ENCODE peak calls at places on chromosomes 11 and 22, in four cellular contexts. N is H54, G is body of pancreas, I is breast epithelium. U is an unnamed sample.

GRCh38 chr11:45146072-45147016 is at the start of gene PRDM11:
- DNase-seq in N (peak; percentile 95), G (peak; percentile 77), I (peak; percentile 76), U (peak; percentile 76)

GRCh38 chr22:36442506-36443197 is 38.8 kb downstream of the TXN2 start:
- DNase-seq in N (no peak), G (no peak), I (no peak), U (no peak)

GRCh38 chr11:75338516-75339218 is 12.8 kb downstream of the ARRB1 start:
- DNase-seq in N (no peak), G (no peak), I (no peak), U (peak; percentile 73)

GRCh38 chr22:21632237-21632895 is at the start of gene CCDC116:
- DNase-seq in N (no peak), G (no peak), I (no peak), U (no peak)

GRCh38 chr11:2213384-2213842 is 41.8 kb upstream of the TH start:
- DNase-seq in N (no peak), G (no peak), I (peak; percentile 48), U (no peak)

GRCh38 chr11:116651098-116651756 is 121.6 kb downstream of the BUD13 start:
- DNase-seq in N (no peak), G (no peak), I (no peak), U (no peak)

GRCh38 chr11:1708716-1709115 is 11.7 kb downstream of the KRTAP5-6 start:
- DNase-seq in N (no peak), G (no peak), I (no peak), U (no peak)

GRCh38 chr11:62108971-62109391 is 14.8 kb upstream of the INCENP start:
- DNase-seq in N (no peak), G (no peak), I (no peak), U (no peak)

GRCh38 chr11:126862664-126863247 is 137.8 kb downstream of the KIRREL3 start:
- DNase-seq in N (no peak), G (no peak), I (no peak), U (no peak)

GRCh38 chr22:25282671-25283561 is 63.5 kb downstream of the CRYBB2 start:
- DNase-seq in N (no peak), G (no peak), I (no peak), U (no peak)

GRCh38 chr11:11657101-11657935 is 35.5 kb upstream of the GALNT18 start:
- DNase-seq in N (no peak), G (no peak), I (no peak), U (no peak)

GRCh38 chr11:111454561-111455192 is 57.5 kb downstream of the BTG4 start:
- DNase-seq in N (peak; percentile 49), G (no peak), I (no peak), U (peak; percentile 51)

GRCh38 chr11:61353109-61354067 is 8.3 kb downstream of the CYB561A3 start:
- DNase-seq in N (no peak), G (no peak), I (no peak), U (peak; percentile 35)

GRCh38 chr11:125410091-125410490 is 86.0 kb downstream of the FEZ1 start:
- DNase-seq in N (no peak), G (no peak), I (peak; percentile 48), U (no peak)

GRCh38 chr11:2991477-2992233 is 474 bp downstream of the NAP1L4 start:
- DNase-seq in N (peak; percentile 43), G (peak; percentile 41), I (no peak), U (peak; percentile 76)

GRCh38 chr11:76783294-76783900 is at the start of gene TSKU:
- DNase-seq in N (peak; percentile 44), G (no peak), I (no peak), U (peak; percentile 78)
- TF ChIP-seq POLR2A in N (peak; percentile 36), G (no peak), I (no peak), U (peak; percentile 38)

GRCh38 chr22:50245214-50246072 is 620 bp upstream of the TUBGCP6 start:
- DNase-seq in N (no peak), G (no peak), I (no peak), U (no peak)

GRCh38 chr22:50243704-50244419 is 961 bp downstream of the TUBGCP6 start:
- DNase-seq in N (no peak), G (no peak), I (no peak), U (peak; percentile 58)

GRCh38 chr22:50242406-50242949 is 2.3 kb downstream of the TUBGCP6 start:
- DNase-seq in N (no peak), G (no peak), I (no peak), U (no peak)

GRCh38 chr22:50246242-50247175 is 1.7 kb upstream of the TUBGCP6 start:
- DNase-seq in N (no peak), G (no peak), I (no peak), U (peak; percentile 28)

GRCh38 chr22:50244420-50245213 is at the start of gene TUBGCP6:
- DNase-seq in N (peak; percentile 86), G (peak; percentile 94), I (peak; percentile 93), U (peak; percentile 97)
- TF ChIP-seq POLR2A in N (peak; percentile 65), G (peak; percentile 90), I (peak; percentile 74), U (peak; percentile 86)

DNA sequence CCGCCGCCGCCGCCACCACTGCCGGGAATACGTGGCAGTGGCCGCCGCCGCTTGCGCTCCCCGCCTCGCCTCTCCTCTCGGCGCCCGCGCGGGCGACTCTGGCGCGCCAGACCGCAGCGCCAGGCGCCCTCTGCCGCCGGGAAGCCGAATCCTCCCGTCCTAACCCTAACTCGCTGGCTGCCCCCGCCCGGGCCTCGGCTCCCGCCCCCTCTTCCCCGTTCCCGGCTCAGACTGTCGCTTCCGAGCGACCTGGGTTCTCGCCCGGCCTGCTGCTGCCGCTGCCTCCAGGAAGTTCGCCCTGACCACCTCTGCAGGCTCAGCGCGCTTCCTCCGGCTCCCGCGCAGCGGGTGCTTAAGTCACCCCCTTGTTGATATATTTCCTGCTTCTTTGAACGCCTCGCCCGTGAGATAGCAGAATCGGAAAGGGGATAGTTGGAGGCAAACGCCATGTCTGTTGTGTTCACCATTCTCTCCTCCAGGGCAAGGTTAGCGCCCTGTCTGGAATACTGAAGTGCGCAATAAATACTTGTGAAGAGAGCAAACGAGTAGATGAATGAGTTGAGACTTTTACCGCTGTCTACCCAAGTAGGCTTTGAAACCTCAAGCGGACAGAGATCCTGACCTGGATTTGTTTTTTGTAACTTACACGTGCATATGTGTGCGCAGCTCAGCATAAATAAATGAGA is at the start of gene SMCO4:
- DNase-seq in N (peak; percentile 68), G (peak; percentile 87), I (peak; percentile 79), U (peak; percentile 84)
- TF ChIP-seq POLR2A in N (peak; percentile 24), G (peak; percentile 43), I (no peak), U (no peak)

DNA sequence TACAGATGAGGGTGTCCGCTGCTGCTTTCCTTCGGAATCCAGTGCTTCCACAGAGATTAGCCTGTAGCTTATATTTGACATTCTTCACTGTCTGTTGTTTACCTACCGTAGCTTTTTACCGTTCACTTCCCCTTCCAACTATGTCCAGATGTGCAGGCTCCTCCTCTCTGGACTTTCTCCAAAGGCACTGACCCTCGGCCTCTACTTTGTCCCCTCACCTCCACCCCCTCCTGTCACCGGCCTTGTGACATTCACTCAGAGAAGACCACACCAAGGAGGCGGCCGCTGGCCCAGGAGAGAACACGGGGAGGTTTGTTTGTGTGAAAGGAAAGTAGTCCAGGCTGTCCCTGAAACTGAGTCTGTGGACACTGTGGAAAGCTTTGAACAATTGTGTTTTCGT is 15.5 kb upstream of the ST14 start:
- DNase-seq in N (no peak), G (no peak), I (no peak), U (no peak)
- TF ChIP-seq POLR2A in N (no peak), G (no peak), I (no peak), U (no peak)

DNA sequence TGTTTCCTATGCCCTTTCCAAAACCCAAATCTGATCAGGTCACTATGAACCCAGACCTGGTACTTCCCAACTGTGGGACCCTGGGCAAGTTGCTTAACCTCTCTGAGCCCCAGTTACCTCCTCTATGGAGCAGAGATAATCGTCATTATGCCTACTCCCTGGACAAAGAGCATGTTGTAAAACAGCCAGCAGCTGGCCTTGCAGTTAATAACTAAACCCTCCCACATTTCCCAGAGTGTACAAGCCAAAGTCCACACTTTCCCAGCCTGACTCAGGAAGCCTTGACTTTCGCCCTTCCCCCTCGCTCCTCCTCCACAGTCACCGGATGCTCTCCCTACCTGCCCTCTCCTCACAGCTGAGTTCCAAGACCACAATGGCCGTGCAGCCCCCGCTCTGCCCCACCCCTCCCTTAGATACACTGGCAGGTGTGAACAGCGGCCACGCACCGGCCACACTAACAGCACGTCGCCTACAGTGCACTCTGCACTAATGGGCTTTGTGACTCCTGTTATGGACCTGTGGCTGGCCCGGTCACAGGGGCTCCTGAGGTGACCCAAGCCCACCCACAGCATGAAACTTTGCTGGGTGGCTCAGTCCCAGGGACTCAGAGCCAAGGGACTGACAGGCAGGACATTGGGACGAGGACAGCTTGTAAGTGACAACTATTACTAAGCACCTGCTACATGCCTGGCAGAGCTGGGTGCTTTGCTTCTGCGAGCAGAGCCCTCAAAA is 15.6 kb upstream of the MFNG start:
- DNase-seq in N (no peak), G (peak; percentile 93), I (peak; percentile 80), U (no peak)
- TF ChIP-seq POLR2A in N (no peak), G (peak; percentile 43), I (no peak), U (no peak)

DNA sequence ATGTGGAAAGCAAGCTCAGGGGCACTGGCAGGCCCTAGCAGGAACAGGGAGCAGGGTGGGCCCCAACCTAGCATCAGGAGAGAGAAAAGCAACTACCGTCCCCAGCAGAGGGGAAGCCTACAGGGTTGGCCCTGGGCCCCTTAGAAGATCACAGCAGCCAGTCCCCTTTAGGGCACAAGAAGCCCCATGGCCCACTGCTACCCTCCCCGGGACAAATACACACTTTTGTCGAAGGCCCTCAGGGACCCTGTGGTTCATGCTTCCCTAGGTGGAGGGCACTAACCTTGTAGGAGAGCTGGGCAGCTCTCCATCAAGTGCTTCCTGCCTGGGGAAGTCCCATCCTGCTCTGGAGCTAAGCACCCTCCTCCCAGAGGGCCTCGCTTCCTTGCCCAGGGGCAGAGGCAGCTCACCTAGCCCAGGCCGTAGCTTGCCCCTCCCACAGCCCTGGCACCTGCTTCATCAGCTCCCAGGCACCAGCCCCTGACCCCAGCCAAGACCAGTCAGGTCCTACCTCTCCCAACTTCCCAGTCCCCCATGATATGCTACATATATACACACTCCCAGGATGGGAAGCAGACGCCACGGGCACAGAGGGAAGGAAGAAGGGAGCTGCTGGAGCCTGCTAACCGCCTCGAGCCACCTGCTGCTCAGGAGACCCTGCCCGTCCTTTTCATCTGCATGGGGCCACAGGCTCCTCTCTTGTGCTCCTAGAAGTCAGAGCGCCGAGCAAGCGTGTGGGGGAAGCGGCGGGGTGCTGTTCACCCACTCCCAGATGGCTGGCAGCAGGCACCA is 20.1 kb downstream of the SUN2 start:
- DNase-seq in N (no peak), G (no peak), I (no peak), U (no peak)
- TF ChIP-seq POLR2A in N (no peak), G (no peak), I (no peak), U (no peak)

GRCh38 chr11:7442588-7443215 is 42.6 kb upstream of the OLFML1 start:
- DNase-seq in N (peak; percentile 49), G (peak; percentile 72), I (peak; percentile 69), U (peak; percentile 59)

GRCh38 chr11:7436146-7436545 is 49.2 kb upstream of the OLFML1 start:
- DNase-seq in N (no peak), G (no peak), I (no peak), U (no peak)

GRCh38 chr11:7436657-7437056 is 48.6 kb upstream of the OLFML1 start:
- DNase-seq in N (no peak), G (no peak), I (no peak), U (no peak)

GRCh38 chr11:7439921-7440320 is 45.4 kb upstream of the OLFML1 start:
- DNase-seq in N (no peak), G (no peak), I (no peak), U (no peak)

DNA sequence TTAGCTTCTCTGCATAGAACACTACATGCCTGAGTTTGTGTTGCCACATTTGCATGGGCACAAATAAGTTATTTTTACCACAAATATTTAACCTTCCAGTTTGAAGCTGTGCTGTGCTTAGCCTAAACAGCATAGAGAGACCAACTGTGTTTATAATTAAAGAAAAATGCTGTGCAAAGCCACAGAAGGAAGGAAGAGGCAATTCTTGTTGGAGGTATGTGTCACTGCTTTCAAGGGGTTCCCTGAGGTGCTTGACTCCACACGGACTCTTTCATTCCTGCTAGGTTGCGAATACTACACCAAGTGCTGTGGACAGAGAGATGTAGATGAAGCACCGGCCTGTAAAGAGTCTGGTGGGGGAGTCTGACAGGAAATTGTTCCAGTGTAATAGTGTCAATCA is 47.6 kb upstream of the OLFML1 start:
- DNase-seq in N (no peak), G (no peak), I (no peak), U (no peak)
- TF ChIP-seq POLR2A in N (no peak), G (no peak), I (no peak), U (no peak)